ENCODE peak calls at places on chromosomes 16 and 17, in ten cellular contexts. Q, Y, C, D, V, L, B, P, M and Z are unnamed samples.

GRCh38 chr17:59439711-59440110 is 108.3 kb downstream of the YPEL2 start:
- DNase-seq in Q (no peak), B (no peak), P (no peak), L (no peak), Y (no peak), D (no peak), V (peak; percentile 11), C (no peak), M (no peak), Z (no peak)

GRCh38 chr17:37458805-37459204 is 30.9 kb upstream of the DUSP14 start:
- DNase-seq in D (no peak), V (peak; percentile 30), Y (no peak), B (no peak), P (no peak), C (no peak), Q (no peak), M (no peak), L (no peak), Z (no peak)

GRCh38 chr17:73256220-73256619 is 5.5 kb downstream of the CPSF4L start:
- DNase-seq in B (no peak), Q (no peak), D (no peak), V (no peak), C (no peak), P (no peak), M (no peak), Y (no peak), L (no peak), Z (no peak)

GRCh38 chr17:70767102-70767701 is 597.9 kb downstream of the KCNJ2 start:
- DNase-seq in V (peak; percentile 51), M (no peak), B (peak; percentile 26), Y (peak; percentile 4), Q (peak; percentile 48), L (no peak), D (no peak), C (no peak), P (no peak), Z (peak; percentile 22)

GRCh38 chr16:9412362-9413311 is 321.2 kb downstream of the HAPSTR1 start:
- DNase-seq in D (no peak), C (no peak), Y (no peak), B (no peak), L (no peak), P (no peak), V (no peak), Q (no peak), M (no peak), Z (no peak)

GRCh38 chr16:55948230-55948629 is 73.1 kb upstream of the CES5A start:
- DNase-seq in B (no peak), C (no peak), Q (no peak), Y (no peak), V (no peak), P (no peak), D (no peak), M (no peak), L (no peak), Z (no peak)

GRCh38 chr17:8574687-8575086 is 55.8 kb downstream of the MYH10 start:
- DNase-seq in Q (no peak), V (no peak), C (no peak), B (no peak), L (no peak), D (no peak), M (no peak), P (no peak), Y (no peak), Z (no peak)

GRCh38 chr17:78151514-78152008 is 5.4 kb downstream of the C17orf99 start:
- DNase-seq in D (no peak), Q (peak; percentile 51), P (no peak), C (no peak), V (peak; percentile 11), M (no peak), L (no peak), B (no peak), Y (no peak), Z (no peak)

GRCh38 chr16:74713325-74713724 is 12.7 kb upstream of the MLKL start:
- DNase-seq in B (no peak), M (no peak), C (no peak), L (no peak), P (no peak), D (no peak), V (no peak), Y (no peak), Q (peak; percentile 3), Z (no peak)

GRCh38 chr16:28192811-28193529 is 18.8 kb downstream of the XPO6 start:
- DNase-seq in M (peak; percentile 57), Q (no peak), B (no peak), P (no peak), L (no peak), V (no peak), Y (no peak), C (peak; percentile 90), D (peak; percentile 85), Z (peak; percentile 74)

GRCh38 chr17:81365601-81366585 is 29.4 kb upstream of the BAHCC1 start:
- DNase-seq in D (peak; percentile 46), Y (no peak), B (peak; percentile 89), M (no peak), C (peak; percentile 44), L (no peak), V (peak; percentile 95), P (no peak), Q (no peak), Z (peak; percentile 62)

GRCh38 chr16:3597226-3597625 is 14.2 kb downstream of the SLX4 start:
- DNase-seq in V (no peak), C (no peak), D (no peak), L (no peak), Q (no peak), B (no peak), Y (no peak), P (no peak), M (no peak), Z (no peak)

GRCh38 chr17:31095239-31096105 is 695 bp downstream of the NF1 start:
- DNase-seq in Y (no peak), P (peak; percentile 52), V (peak; percentile 46), M (peak; percentile 17), L (peak; percentile 60), B (peak; percentile 39), D (peak; percentile 28), C (peak; percentile 44), Q (peak; percentile 77), Z (peak; percentile 39)

GRCh38 chr16:50884066-50884860 is 142.4 kb downstream of the CYLD start:
- DNase-seq in L (no peak), V (no peak), C (peak; percentile 28), M (no peak), Q (peak; percentile 85), P (no peak), Y (no peak), B (no peak), D (peak; percentile 28), Z (peak; percentile 72)

GRCh38 chr17:2337811-2338657 is 733 bp downstream of the SGSM2 start:
- DNase-seq in M (peak; percentile 48), L (peak; percentile 45), P (peak; percentile 44), Y (no peak), V (no peak), Q (peak; percentile 89), B (peak; percentile 64), D (peak; percentile 76), C (peak; percentile 58), Z (peak; percentile 82)

GRCh38 chr16:75589301-75589700 is 23.1 kb downstream of the GABARAPL2 start:
- DNase-seq in B (no peak), C (no peak), P (no peak), M (no peak), D (no peak), L (no peak), V (no peak), Q (no peak), Y (no peak), Z (no peak)

GRCh38 chr16:77962689-77963088 is 59.7 kb upstream of the CLEC3A start:
- DNase-seq in D (no peak), Y (no peak), C (no peak), M (no peak), B (no peak), V (no peak), Q (no peak), L (no peak), P (no peak), Z (no peak)

GRCh38 chr16:86768231-86768791 is 190.0 kb downstream of the FOXL1 start:
- DNase-seq in D (no peak), L (no peak), M (no peak), C (no peak), Q (no peak), V (peak; percentile 84), B (no peak), P (no peak), Y (no peak), Z (no peak)

GRCh38 chr16:30458561-30459394 is 13.1 kb upstream of the SEPHS2 start:
- DNase-seq in D (peak; percentile 96), V (no peak), Y (no peak), M (peak; percentile 77), L (no peak), C (peak; percentile 95), B (no peak), Q (no peak), P (no peak), Z (peak; percentile 56)

GRCh38 chr17:43784068-43784467 is 3.8 kb downstream of the CFAP97D1 start:
- DNase-seq in Q (no peak), V (peak; percentile 15), L (no peak), D (no peak), P (no peak), Y (no peak), B (no peak), M (no peak), C (no peak), Z (no peak)

GRCh38 chr17:41060052-41060604 is at the start of gene KRTAP2-3:
- DNase-seq in L (no peak), M (no peak), Q (no peak), B (peak; percentile 81), V (peak; percentile 99), Y (peak; percentile 78), C (no peak), D (no peak), P (no peak), Z (no peak)

GRCh38 chr16:50386139-50386538 is 17.4 kb upstream of the BRD7 start:
- DNase-seq in Q (peak; percentile 53), L (no peak), C (no peak), M (no peak), V (no peak), P (peak; percentile 14), D (no peak), Y (no peak), B (no peak), Z (no peak)